ENCODE peak calls at places on chromosomes 11 and 22, in six cellular contexts. One of them, this sample, is unnamed.

GRCh38 chr11:72721689-72722049 is 30.5 kb downstream of the ARAP1 start:
- DNase-seq in activated T-cell treated with anti-CD3 and anti-CD28 coated beads for 1 hour: peak
- DNase-seq in GM12892: no peak
- DNase-seq in iPS-NIHi11: no peak
- DNase-seq in SK-N-SH: no peak
- DNase-seq in NCI-H1417 treated with DMSO at 0.1 percent for 48 hours: no peak
- DNase-seq in this sample: no peak

GRCh38 chr11:58731819-58732218 is at the start of gene GLYAT:
- DNase-seq in activated T-cell treated with anti-CD3 and anti-CD28 coated beads for 1 hour: no peak
- DNase-seq in GM12892: no peak
- DNase-seq in iPS-NIHi11: no peak
- DNase-seq in SK-N-SH: no peak
- DNase-seq in NCI-H1417 treated with DMSO at 0.1 percent for 48 hours: no peak
- DNase-seq in this sample: no peak

GRCh38 chr11:2194877-2195755 is 23.5 kb upstream of the TH start:
- DNase-seq in activated T-cell treated with anti-CD3 and anti-CD28 coated beads for 1 hour: peak
- DNase-seq in GM12892: peak
- DNase-seq in iPS-NIHi11: peak
- DNase-seq in SK-N-SH: peak
- DNase-seq in NCI-H1417 treated with DMSO at 0.1 percent for 48 hours: no peak
- DNase-seq in this sample: peak

GRCh38 chr11:63698976-63699733 is 17.9 kb downstream of the RTN3 start:
- DNase-seq in activated T-cell treated with anti-CD3 and anti-CD28 coated beads for 1 hour: no peak
- DNase-seq in GM12892: no peak
- DNase-seq in iPS-NIHi11: no peak
- DNase-seq in SK-N-SH: no peak
- DNase-seq in NCI-H1417 treated with DMSO at 0.1 percent for 48 hours: no peak
- DNase-seq in this sample: no peak

GRCh38 chr11:56331861-56332491 is 13.9 kb upstream of the OR8K1 start:
- DNase-seq in activated T-cell treated with anti-CD3 and anti-CD28 coated beads for 1 hour: no peak
- DNase-seq in GM12892: no peak
- DNase-seq in iPS-NIHi11: peak
- DNase-seq in SK-N-SH: peak
- DNase-seq in NCI-H1417 treated with DMSO at 0.1 percent for 48 hours: no peak
- DNase-seq in this sample: no peak

GRCh38 chr22:33404723-33405122 is 346.5 kb upstream of the SYN3 start:
- DNase-seq in activated T-cell treated with anti-CD3 and anti-CD28 coated beads for 1 hour: no peak
- DNase-seq in GM12892: no peak
- DNase-seq in iPS-NIHi11: no peak
- DNase-seq in SK-N-SH: no peak
- DNase-seq in NCI-H1417 treated with DMSO at 0.1 percent for 48 hours: no peak
- DNase-seq in this sample: no peak

GRCh38 chr11:9330387-9331384 is 16.3 kb upstream of the TMEM41B start:
- DNase-seq in activated T-cell treated with anti-CD3 and anti-CD28 coated beads for 1 hour: no peak
- DNase-seq in GM12892: no peak
- DNase-seq in iPS-NIHi11: no peak
- DNase-seq in SK-N-SH: no peak
- DNase-seq in NCI-H1417 treated with DMSO at 0.1 percent for 48 hours: no peak
- DNase-seq in this sample: no peak

GRCh38 chr11:74460481-74461154 is 6.7 kb downstream of the KCNE3 start:
- DNase-seq in activated T-cell treated with anti-CD3 and anti-CD28 coated beads for 1 hour: no peak
- DNase-seq in GM12892: no peak
- DNase-seq in iPS-NIHi11: no peak
- DNase-seq in SK-N-SH: no peak
- DNase-seq in NCI-H1417 treated with DMSO at 0.1 percent for 48 hours: no peak
- DNase-seq in this sample: no peak

GRCh38 chr11:123386746-123387510 is 43.1 kb upstream of the GRAMD1B start:
- DNase-seq in activated T-cell treated with anti-CD3 and anti-CD28 coated beads for 1 hour: no peak
- DNase-seq in GM12892: no peak
- DNase-seq in iPS-NIHi11: no peak
- DNase-seq in SK-N-SH: no peak
- DNase-seq in NCI-H1417 treated with DMSO at 0.1 percent for 48 hours: no peak
- DNase-seq in this sample: no peak